ENCODE peak calls at places on chromosomes 12 and 14, in five cellular contexts. B, E, N, I and V are unnamed samples.

GRCh38 chr12:69933115-69933552 is 108.1 kb downstream of the MYRFL start:
- DNase-seq in E (no peak), N (no peak), B (no peak), I (no peak), V (no peak)

GRCh38 chr12:129911437-129912049 is 7.7 kb upstream of the TMEM132D start:
- DNase-seq in B (no peak), N (no peak), I (peak; percentile 75), E (peak; percentile 12), V (peak; percentile 23)

GRCh38 chr12:18576104-18576622 is 161.6 kb downstream of the PLCZ1 start:
- DNase-seq in N (no peak), I (peak; percentile 43), E (no peak), B (no peak), V (peak; percentile 12)

GRCh38 chr12:92553389-92553788 is 149.4 kb upstream of the PLEKHG7 start:
- DNase-seq in N (no peak), B (no peak), E (peak; percentile 74), I (no peak), V (no peak)

GRCh38 chr12:84038241-84038640 is 874.4 kb downstream of the SLC6A15 start:
- DNase-seq in I (no peak), B (no peak), N (no peak), E (no peak), V (no peak)

GRCh38 chr12:12890492-12890814 is 909 bp upstream of the GPRC5A start:
- DNase-seq in E (no peak), B (no peak), N (no peak), I (no peak), V (no peak)

GRCh38 chr12:119681953-119682352 is 14.0 kb downstream of the PRKAB1 start:
- DNase-seq in B (no peak), E (no peak), N (no peak), I (no peak), V (no peak)

GRCh38 chr12:109301643-109302176 is 7.4 kb downstream of the FOXN4 start:
- DNase-seq in E (no peak), B (no peak), I (no peak), N (no peak), V (no peak)

GRCh38 chr12:55816876-55817351 is 610 bp downstream of the SARNP start:
- DNase-seq in N (no peak), B (no peak), I (peak; percentile 48), E (no peak), V (peak; percentile 19)

GRCh38 chr12:57498143-57498524 is 10.3 kb downstream of the MARS1 start:
- DNase-seq in N (no peak), I (no peak), E (no peak), B (no peak), V (no peak)

GRCh38 chr14:31172084-31172483 is 35.5 kb downstream of the HECTD1 start:
- DNase-seq in B (no peak), I (peak; percentile 16), N (no peak), E (no peak), V (peak; percentile 38)

GRCh38 chr12:50707396-50707795 is 56.5 kb upstream of the ATF1 start:
- DNase-seq in I (no peak), B (no peak), E (peak; percentile 13), N (no peak), V (no peak)

GRCh38 chr12:64780531-64781373 is 21.5 kb upstream of the GNS start:
- DNase-seq in N (no peak), B (no peak), E (peak; percentile 20), I (no peak), V (no peak)

GRCh38 chr14:71764701-71765347 is 167.4 kb upstream of the RGS6 start:
- DNase-seq in B (no peak), E (no peak), N (no peak), I (peak; percentile 38), V (no peak)

GRCh38 chr12:131747771-131748170 is 36.9 kb downstream of the SFSWAP start:
- DNase-seq in B (no peak), E (no peak), N (no peak), I (no peak), V (no peak)

GRCh38 chr14:64706552-64707193 is 2.4 kb downstream of the PLEKHG3 start:
- DNase-seq in E (peak; percentile 69), I (no peak), N (no peak), B (no peak), V (no peak)
- H3K4me3 ChIP-seq in E (peak overlapping the region; percentile 84), I (no peak overlapping the region), N (no peak overlapping the region), B (peak overlapping the region; percentile 82), V (peak overlapping the region; percentile 76)

GRCh38 chr12:88578821-88579518 is 1.3 kb downstream of the KITLG start:
- DNase-seq in N (no peak), E (no peak), I (peak; percentile 20), B (no peak), V (no peak)
- TF ChIP-seq CTCF in N (no peak), E (peak; percentile 28), I (peak; percentile 44), B (peak; percentile 31), V (peak; percentile 43)

GRCh38 chr12:123670882-123671728 is at the start of gene TCTN2:
- DNase-seq in E (peak; percentile 95), I (peak; percentile 94), N (peak; percentile 91), B (peak; percentile 61), V (peak; percentile 82)
- H3K4me3 ChIP-seq in E (peak within 1 kb of the TSS; percentile 68), I (peak within 1 kb of the TSS; percentile 73), N (peak within 1 kb of the TSS; percentile 92), B (peak within 1 kb of the TSS; percentile 85), V (peak within 1 kb of the TSS; percentile 90)

GRCh38 chr14:104725772-104726548 is 1.9 kb downstream of the ADSS1 start:
- DNase-seq in I (no peak), N (no peak), E (no peak), B (no peak), V (no peak)
- TF ChIP-seq CTCF in I (no peak), N (no peak), E (no peak), B (no peak), V (no peak)

GRCh38 chr12:9699269-9699897 is 29.9 kb downstream of the CLEC2D start:
- DNase-seq in E (no peak), B (no peak), N (no peak), I (no peak), V (no peak)

GRCh38 chr12:9699898-9700605 is 30.5 kb downstream of the CLEC2D start:
- DNase-seq in I (peak; percentile 36), E (no peak), B (no peak), N (no peak), V (no peak)

GRCh38 chr12:9700606-9700956 is 31.1 kb downstream of the CLEC2D start:
- DNase-seq in I (no peak), E (no peak), B (no peak), N (no peak), V (no peak)

GRCh38 chr12:9702239-9702638 is 30.7 kb downstream of the CLECL1 start:
- DNase-seq in N (peak; percentile 41), B (no peak), E (no peak), I (no peak), V (no peak)

DNA sequence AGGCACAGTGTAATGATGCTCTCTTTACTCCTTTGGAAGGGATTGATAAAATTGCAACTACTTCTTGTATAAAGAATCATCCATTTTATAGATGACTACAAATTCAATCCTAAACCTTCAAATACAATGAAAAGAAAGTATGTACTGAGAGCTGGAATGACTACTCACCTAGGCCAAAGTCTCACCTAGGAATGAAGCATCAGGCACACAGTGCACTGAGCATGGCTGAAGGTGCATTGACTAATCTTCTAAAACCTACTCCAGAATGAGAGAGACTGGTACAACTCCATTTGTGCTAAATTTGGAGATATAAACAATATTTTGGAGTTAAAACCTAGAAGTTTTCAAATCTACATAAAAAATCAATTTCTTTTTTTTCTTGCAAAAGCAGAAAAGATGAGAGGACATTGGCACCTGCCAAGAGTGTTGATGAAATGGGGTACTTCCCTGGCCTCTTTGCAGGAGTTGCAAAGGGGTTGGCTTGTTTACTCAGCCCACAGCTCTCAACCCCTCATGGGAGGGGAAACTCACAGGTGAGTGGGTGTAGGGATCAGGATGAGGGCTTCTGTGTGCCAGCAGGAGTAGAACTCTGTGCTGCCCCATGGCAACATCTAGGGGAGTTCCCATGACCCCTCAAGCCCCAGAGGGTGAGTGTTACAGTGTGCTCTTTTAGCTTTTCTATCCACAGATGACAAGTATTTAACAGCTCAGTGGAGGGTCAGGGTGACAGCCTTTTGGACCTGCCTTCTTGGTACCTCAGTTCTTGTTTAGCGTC is 31.3 kb downstream of the CLECL1 start:
- DNase-seq in N (no peak), B (no peak), I (no peak), E (no peak), V (no peak)
- H3K4me3 ChIP-seq in N (peak overlapping the region; percentile 22), B (no peak overlapping the region), I (no peak overlapping the region), E (no peak overlapping the region), V (no peak overlapping the region)

GRCh38 chr12:127811988-127812387 is 455.0 kb upstream of the TMEM132C start:
- DNase-seq in I (peak; percentile 33), N (no peak), E (peak; percentile 69), B (peak; percentile 39), V (peak; percentile 99)

GRCh38 chr12:127813147-127813546 is 453.8 kb upstream of the TMEM132C start:
- DNase-seq in E (no peak), I (no peak), N (no peak), B (no peak), V (no peak)

GRCh38 chr12:127809236-127809635 is 457.7 kb upstream of the TMEM132C start:
- DNase-seq in E (peak; percentile 11), I (peak; percentile 72), B (peak; percentile 32), N (no peak), V (peak; percentile 91)

DNA sequence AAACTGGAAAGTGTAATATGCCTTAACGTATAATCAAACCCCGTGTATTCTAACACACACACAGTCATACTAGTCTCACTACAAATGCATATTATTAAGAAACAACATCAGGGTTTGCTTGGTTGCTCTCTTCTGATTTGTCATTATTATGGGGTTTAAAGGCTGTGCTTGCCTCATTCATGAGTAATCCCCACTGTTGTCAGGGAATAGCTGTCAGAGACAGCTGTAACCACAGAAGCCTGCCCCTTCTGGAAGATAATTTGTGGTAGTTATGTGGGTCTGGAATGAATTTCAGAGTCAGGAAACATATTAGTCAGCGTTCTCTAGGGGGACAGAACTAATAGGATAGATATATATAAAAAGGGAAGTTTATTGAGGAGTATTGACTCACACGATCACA is 456.9 kb upstream of the TMEM132C start:
- DNase-seq in E (no peak), B (peak; percentile 77), N (no peak), I (peak; percentile 84), V (peak; percentile 99)
- TF ChIP-seq CTCF in E (no peak), B (no peak), N (no peak), I (peak; percentile 19), V (peak; percentile 31)

GRCh38 chr14:23398348-23398747 is 9.7 kb downstream of the MYH6 start:
- DNase-seq in B (no peak), I (no peak), N (no peak), E (no peak), V (no peak)

GRCh38 chr14:23399591-23399990 is 8.5 kb downstream of the MYH6 start:
- DNase-seq in E (no peak), N (no peak), I (peak; percentile 1), B (no peak), V (no peak)

GRCh38 chr14:23396781-23397407 is 11.2 kb downstream of the MYH6 start:
- DNase-seq in N (no peak), E (no peak), B (no peak), I (no peak), V (no peak)

GRCh38 chr14:23401331-23401730 is 6.7 kb downstream of the MYH6 start:
- DNase-seq in I (no peak), E (no peak), N (no peak), B (no peak), V (no peak)

DNA sequence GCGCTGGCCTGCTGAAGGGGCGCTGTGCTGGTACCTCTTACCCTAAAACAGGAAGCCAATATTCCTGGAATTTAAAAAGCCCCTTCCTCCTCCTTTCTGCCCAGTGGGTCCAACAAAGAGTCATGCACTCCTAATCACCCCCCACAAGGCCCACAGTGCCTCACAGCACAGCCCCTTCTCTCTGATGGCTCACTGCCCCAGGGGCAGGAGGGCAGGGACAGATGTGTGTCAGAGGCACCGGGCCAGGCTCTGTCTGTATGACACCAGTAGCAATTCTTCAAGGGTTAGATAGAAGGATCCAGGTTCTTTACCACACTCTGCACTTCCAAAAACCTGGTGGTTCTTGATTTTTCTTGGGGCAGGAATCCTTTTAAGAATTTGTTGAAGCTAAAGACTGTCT is 8.9 kb downstream of the MYH6 start:
- DNase-seq in N (no peak), I (no peak), B (no peak), E (no peak), V (no peak)
- H3K4me3 ChIP-seq in N (no peak overlapping the region), I (no peak overlapping the region), B (no peak overlapping the region), E (no peak overlapping the region), V (no peak overlapping the region)